ENCODE peak calls at places on chromosomes 4 and X, in eight cellular contexts. One of them, this sample, is unnamed.

GRCh38 chr4:166121897-166122296 is 248.9 kb downstream of the TLL1 start:
- DNase-seq in heart left ventricle: no peak
- DNase-seq in adrenal gland: no peak
- DNase-seq in tibial nerve: no peak
- DNase-seq in suprapubic skin: no peak
- DNase-seq in IMR-90: no peak
- DNase-seq in esophagus squamous epithelium: no peak
- DNase-seq in gastrocnemius medialis: peak; percentile 5
- DNase-seq in this sample: no peak

GRCh38 chr4:38894340-38894982 is 26.9 kb downstream of the FAM114A1 start:
- DNase-seq in heart left ventricle: no peak
- DNase-seq in adrenal gland: no peak
- DNase-seq in tibial nerve: no peak
- DNase-seq in suprapubic skin: no peak
- DNase-seq in IMR-90: peak; percentile 9
- DNase-seq in esophagus squamous epithelium: no peak
- DNase-seq in gastrocnemius medialis: no peak
- DNase-seq in this sample: no peak

GRCh38 chr4:65670331-65671031 is at the start of gene EPHA5:
- DNase-seq in heart left ventricle: peak; percentile 79
- DNase-seq in adrenal gland: peak; percentile 48
- DNase-seq in tibial nerve: peak; percentile 39
- DNase-seq in suprapubic skin: peak; percentile 79
- DNase-seq in IMR-90: peak; percentile 41
- DNase-seq in esophagus squamous epithelium: no peak
- DNase-seq in gastrocnemius medialis: peak; percentile 8
- DNase-seq in this sample: peak; percentile 34

GRCh38 chr4:18568600-18568999 is 547.0 kb upstream of the LCORL start:
- DNase-seq in heart left ventricle: no peak
- DNase-seq in adrenal gland: no peak
- DNase-seq in tibial nerve: no peak
- DNase-seq in suprapubic skin: no peak
- DNase-seq in IMR-90: no peak
- DNase-seq in esophagus squamous epithelium: no peak
- DNase-seq in gastrocnemius medialis: no peak
- DNase-seq in this sample: no peak

GRCh38 chrX:13716455-13716854 is 18.0 kb downstream of the TRAPPC2 start:
- DNase-seq in heart left ventricle: no peak
- DNase-seq in adrenal gland: no peak
- DNase-seq in tibial nerve: no peak
- DNase-seq in suprapubic skin: no peak
- DNase-seq in IMR-90: no peak
- DNase-seq in esophagus squamous epithelium: no peak
- DNase-seq in gastrocnemius medialis: no peak
- DNase-seq in this sample: no peak

GRCh38 chr4:87228561-87228860 is 8.1 kb upstream of the KLHL8 start:
- DNase-seq in heart left ventricle: no peak
- DNase-seq in adrenal gland: no peak
- DNase-seq in tibial nerve: no peak
- DNase-seq in suprapubic skin: no peak
- DNase-seq in IMR-90: no peak
- DNase-seq in esophagus squamous epithelium: no peak
- DNase-seq in gastrocnemius medialis: no peak
- DNase-seq in this sample: no peak

GRCh38 chr4:111930658-111931057 is 214.6 kb upstream of the FAM241A start:
- DNase-seq in heart left ventricle: no peak
- DNase-seq in adrenal gland: no peak
- DNase-seq in tibial nerve: no peak
- DNase-seq in suprapubic skin: no peak
- DNase-seq in IMR-90: no peak
- DNase-seq in esophagus squamous epithelium: no peak
- DNase-seq in gastrocnemius medialis: no peak
- DNase-seq in this sample: no peak

GRCh38 chrX:140149761-140150160 is 184.4 kb upstream of the CXorf66 start:
- DNase-seq in heart left ventricle: no peak
- DNase-seq in adrenal gland: no peak
- DNase-seq in tibial nerve: no peak
- DNase-seq in suprapubic skin: no peak
- DNase-seq in IMR-90: no peak
- DNase-seq in esophagus squamous epithelium: no peak
- DNase-seq in gastrocnemius medialis: no peak
- DNase-seq in this sample: no peak

GRCh38 chrX:120308558-120308957 is 2.7 kb downstream of the TMEM255A start:
- DNase-seq in heart left ventricle: no peak
- DNase-seq in adrenal gland: no peak
- DNase-seq in tibial nerve: no peak
- DNase-seq in suprapubic skin: no peak
- DNase-seq in IMR-90: no peak
- DNase-seq in esophagus squamous epithelium: no peak
- DNase-seq in gastrocnemius medialis: no peak
- DNase-seq in this sample: no peak
- TF ChIP-seq CTCF in heart left ventricle: no peak
- TF ChIP-seq CTCF in adrenal gland: no peak
- TF ChIP-seq CTCF in tibial nerve: no peak
- TF ChIP-seq CTCF in suprapubic skin: no peak
- TF ChIP-seq CTCF in IMR-90: no peak
- TF ChIP-seq CTCF in esophagus squamous epithelium: no peak
- TF ChIP-seq CTCF in gastrocnemius medialis: no peak
- TF ChIP-seq CTCF in this sample: no peak

GRCh38 chrX:40050532-40050931 is 47.2 kb downstream of the BCOR start:
- DNase-seq in heart left ventricle: no peak
- DNase-seq in adrenal gland: no peak
- DNase-seq in tibial nerve: no peak
- DNase-seq in suprapubic skin: no peak
- DNase-seq in IMR-90: no peak
- DNase-seq in esophagus squamous epithelium: no peak
- DNase-seq in gastrocnemius medialis: no peak
- DNase-seq in this sample: peak; percentile 7

GRCh38 chrX:40047485-40047884 is 50.3 kb downstream of the BCOR start:
- DNase-seq in heart left ventricle: no peak
- DNase-seq in adrenal gland: no peak
- DNase-seq in tibial nerve: no peak
- DNase-seq in suprapubic skin: no peak
- DNase-seq in IMR-90: no peak
- DNase-seq in esophagus squamous epithelium: no peak
- DNase-seq in gastrocnemius medialis: no peak
- DNase-seq in this sample: no peak

GRCh38 chrX:40054793-40055192 is 43.0 kb downstream of the BCOR start:
- DNase-seq in heart left ventricle: no peak
- DNase-seq in adrenal gland: no peak
- DNase-seq in tibial nerve: no peak
- DNase-seq in suprapubic skin: no peak
- DNase-seq in IMR-90: peak; percentile 62
- DNase-seq in esophagus squamous epithelium: no peak
- DNase-seq in gastrocnemius medialis: no peak
- DNase-seq in this sample: no peak

GRCh38 chrX:40049084-40049641 is 48.6 kb downstream of the BCOR start:
- DNase-seq in heart left ventricle: no peak
- DNase-seq in adrenal gland: no peak
- DNase-seq in tibial nerve: no peak
- DNase-seq in suprapubic skin: no peak
- DNase-seq in IMR-90: no peak
- DNase-seq in esophagus squamous epithelium: no peak
- DNase-seq in gastrocnemius medialis: no peak
- DNase-seq in this sample: no peak
- TF ChIP-seq POLR2A in heart left ventricle: no peak
- TF ChIP-seq POLR2A in adrenal gland: no peak
- TF ChIP-seq POLR2A in tibial nerve: no peak
- TF ChIP-seq POLR2A in suprapubic skin: no peak
- TF ChIP-seq POLR2A in IMR-90: no peak
- TF ChIP-seq POLR2A in esophagus squamous epithelium: no peak
- TF ChIP-seq POLR2A in gastrocnemius medialis: no peak
- TF ChIP-seq POLR2A in this sample: no peak

GRCh38 chrX:154376768-154377167 is 2.3 kb upstream of the EMD start:
- DNase-seq in heart left ventricle: no peak
- DNase-seq in adrenal gland: no peak
- DNase-seq in tibial nerve: no peak
- DNase-seq in suprapubic skin: no peak
- DNase-seq in IMR-90: peak; percentile 24
- DNase-seq in esophagus squamous epithelium: no peak
- DNase-seq in gastrocnemius medialis: no peak
- DNase-seq in this sample: no peak

GRCh38 chrX:154373340-154374306 is 811 bp downstream of the FLNA start:
- DNase-seq in heart left ventricle: no peak
- DNase-seq in adrenal gland: peak; percentile 71
- DNase-seq in tibial nerve: peak; percentile 53
- DNase-seq in suprapubic skin: no peak
- DNase-seq in IMR-90: peak; percentile 83
- DNase-seq in esophagus squamous epithelium: no peak
- DNase-seq in gastrocnemius medialis: no peak
- DNase-seq in this sample: no peak

GRCh38 chrX:154375156-154375504 is 696 bp upstream of the FLNA start:
- DNase-seq in heart left ventricle: no peak
- DNase-seq in adrenal gland: no peak
- DNase-seq in tibial nerve: no peak
- DNase-seq in suprapubic skin: no peak
- DNase-seq in IMR-90: no peak
- DNase-seq in esophagus squamous epithelium: no peak
- DNase-seq in gastrocnemius medialis: no peak
- DNase-seq in this sample: no peak

GRCh38 chrX:154372612-154373022 is 1.8 kb downstream of the FLNA start:
- DNase-seq in heart left ventricle: no peak
- DNase-seq in adrenal gland: no peak
- DNase-seq in tibial nerve: no peak
- DNase-seq in suprapubic skin: no peak
- DNase-seq in IMR-90: peak; percentile 65
- DNase-seq in esophagus squamous epithelium: no peak
- DNase-seq in gastrocnemius medialis: no peak
- DNase-seq in this sample: no peak

GRCh38 chrX:154374361-154375155 is at the start of gene FLNA:
- DNase-seq in heart left ventricle: no peak
- DNase-seq in adrenal gland: no peak
- DNase-seq in tibial nerve: no peak
- DNase-seq in suprapubic skin: no peak
- DNase-seq in IMR-90: no peak
- DNase-seq in esophagus squamous epithelium: no peak
- DNase-seq in gastrocnemius medialis: no peak
- DNase-seq in this sample: no peak
- TF ChIP-seq CTCF in heart left ventricle: peak; percentile 25
- TF ChIP-seq CTCF in adrenal gland: no peak
- TF ChIP-seq CTCF in tibial nerve: no peak
- TF ChIP-seq CTCF in suprapubic skin: no peak
- TF ChIP-seq CTCF in IMR-90: peak; percentile 14
- TF ChIP-seq CTCF in esophagus squamous epithelium: no peak
- TF ChIP-seq CTCF in gastrocnemius medialis: no peak
- TF ChIP-seq CTCF in this sample: no peak

GRCh38 chrX:134459683-134460004 is 321 bp upstream of the HPRT1 start:
- DNase-seq in heart left ventricle: no peak
- DNase-seq in adrenal gland: no peak
- DNase-seq in tibial nerve: no peak
- DNase-seq in suprapubic skin: no peak
- DNase-seq in IMR-90: no peak
- DNase-seq in esophagus squamous epithelium: no peak
- DNase-seq in gastrocnemius medialis: no peak
- DNase-seq in this sample: no peak
- TF ChIP-seq POLR2A in heart left ventricle: no peak
- TF ChIP-seq POLR2A in adrenal gland: no peak
- TF ChIP-seq POLR2A in tibial nerve: no peak
- TF ChIP-seq POLR2A in suprapubic skin: no peak
- TF ChIP-seq POLR2A in IMR-90: no peak
- TF ChIP-seq POLR2A in esophagus squamous epithelium: no peak
- TF ChIP-seq POLR2A in gastrocnemius medialis: no peak
- TF ChIP-seq POLR2A in this sample: no peak

GRCh38 chr4:28229092-28229491 is 1368.5 kb downstream of the STIM2 start:
- DNase-seq in heart left ventricle: no peak
- DNase-seq in adrenal gland: no peak
- DNase-seq in tibial nerve: no peak
- DNase-seq in suprapubic skin: no peak
- DNase-seq in IMR-90: peak; percentile 78
- DNase-seq in esophagus squamous epithelium: no peak
- DNase-seq in gastrocnemius medialis: no peak
- DNase-seq in this sample: no peak

GRCh38 chr4:28228575-28228974 is 1367.9 kb downstream of the STIM2 start:
- DNase-seq in heart left ventricle: no peak
- DNase-seq in adrenal gland: no peak
- DNase-seq in tibial nerve: no peak
- DNase-seq in suprapubic skin: no peak
- DNase-seq in IMR-90: peak; percentile 55
- DNase-seq in esophagus squamous epithelium: no peak
- DNase-seq in gastrocnemius medialis: no peak
- DNase-seq in this sample: no peak

GRCh38 chr4:28226962-28227361 is 1366.3 kb downstream of the STIM2 start:
- DNase-seq in heart left ventricle: no peak
- DNase-seq in adrenal gland: no peak
- DNase-seq in tibial nerve: no peak
- DNase-seq in suprapubic skin: no peak
- DNase-seq in IMR-90: no peak
- DNase-seq in esophagus squamous epithelium: no peak
- DNase-seq in gastrocnemius medialis: no peak
- DNase-seq in this sample: no peak

GRCh38 chr4:28225689-28226353 is 1365.2 kb downstream of the STIM2 start:
- DNase-seq in heart left ventricle: no peak
- DNase-seq in adrenal gland: no peak
- DNase-seq in tibial nerve: no peak
- DNase-seq in suprapubic skin: no peak
- DNase-seq in IMR-90: no peak
- DNase-seq in esophagus squamous epithelium: no peak
- DNase-seq in gastrocnemius medialis: no peak
- DNase-seq in this sample: no peak

DNA sequence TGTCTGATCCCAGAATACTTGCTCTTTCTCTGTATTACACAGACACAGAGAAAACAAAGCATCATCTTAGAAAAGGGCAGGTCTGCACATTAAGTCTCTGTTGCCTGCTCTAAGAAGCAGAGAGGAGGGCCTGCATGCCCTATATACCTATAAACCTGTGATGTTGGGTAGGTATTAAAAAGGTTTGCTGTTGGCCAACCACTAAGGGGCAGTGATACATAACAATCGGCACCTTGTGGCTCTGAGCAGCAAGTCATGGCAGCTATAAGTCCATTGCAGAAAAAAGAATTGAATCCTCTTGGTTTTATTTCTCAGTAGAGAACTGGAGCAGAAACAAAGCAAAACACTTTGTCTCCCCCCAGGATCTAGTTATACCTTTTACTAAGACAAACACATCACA is 1364.4 kb downstream of the STIM2 start:
- DNase-seq in heart left ventricle: no peak
- DNase-seq in adrenal gland: no peak
- DNase-seq in tibial nerve: no peak
- DNase-seq in suprapubic skin: no peak
- DNase-seq in IMR-90: peak; percentile 67
- DNase-seq in esophagus squamous epithelium: no peak
- DNase-seq in gastrocnemius medialis: no peak
- DNase-seq in this sample: no peak
- TF ChIP-seq CTCF in heart left ventricle: no peak
- TF ChIP-seq CTCF in adrenal gland: no peak
- TF ChIP-seq CTCF in tibial nerve: no peak
- TF ChIP-seq CTCF in suprapubic skin: no peak
- TF ChIP-seq CTCF in IMR-90: peak; percentile 55
- TF ChIP-seq CTCF in esophagus squamous epithelium: no peak
- TF ChIP-seq CTCF in gastrocnemius medialis: no peak
- TF ChIP-seq CTCF in this sample: no peak